ENCODE peak calls at places on chromosomes 5 and 9, in five cellular contexts. G is body of pancreas, U is endodermal cell, H is glutamatergic neuron, K is AG09319. Z is an unnamed sample.

GRCh38 chr5:166713281-166713680 is 1578.2 kb upstream of the WWC1 start:
- DNase-seq in K (no peak), H (no peak), U (no peak), G (no peak), Z (no peak)

GRCh38 chr5:170332058-170332457 is 34.5 kb upstream of the LCP2 start:
- DNase-seq in G (no peak), U (no peak), H (no peak), K (no peak), Z (no peak)

GRCh38 chr5:123085638-123086286 is 3.3 kb upstream of the PRDM6 start:
- DNase-seq in G (no peak), K (no peak), H (no peak), U (peak), Z (no peak)

GRCh38 chr9:127166651-127167524 is 44.5 kb upstream of the ANGPTL2 start:
- DNase-seq in H (no peak), U (no peak), G (no peak), K (no peak), Z (no peak)

GRCh38 chr5:59587489-59588337 is 305.8 kb downstream of the PDE4D start:
- DNase-seq in U (peak), K (no peak), H (peak), G (peak), Z (peak)

GRCh38 chr5:54743997-54744788 is 226.6 kb downstream of the SNX18 start:
- DNase-seq in G (no peak), K (peak), U (no peak), H (no peak), Z (no peak)

GRCh38 chr9:16119861-16120641 is 567.2 kb downstream of the CCDC171 start:
- DNase-seq in G (no peak), U (no peak), K (no peak), H (no peak), Z (no peak)

GRCh38 chr9:9214052-9214451 is 1398.8 kb downstream of the PTPRD start:
- DNase-seq in U (no peak), G (no peak), K (no peak), H (peak), Z (no peak)

GRCh38 chr5:155651-156410 is 35.5 kb upstream of the LRRC14B start:
- DNase-seq in K (no peak), G (no peak), H (peak), U (peak), Z (peak)

GRCh38 chr5:2865856-2866546 is 114.5 kb upstream of the IRX2 start:
- DNase-seq in H (no peak), U (no peak), K (no peak), G (no peak), Z (no peak)

GRCh38 chr5:146173597-146173996 is 8.9 kb downstream of the LARS1 start:
- DNase-seq in G (no peak), U (no peak), H (no peak), K (no peak), Z (no peak)

GRCh38 chr5:56589486-56589870 is 225.9 kb upstream of the MAP3K1 start:
- DNase-seq in H (no peak), U (no peak), K (no peak), G (no peak), Z (no peak)

GRCh38 chr9:92481029-92481633 is 1.2 kb downstream of the ASPN start:
- DNase-seq in U (no peak), K (no peak), H (no peak), G (no peak), Z (no peak)

GRCh38 chr5:174735498-174736350 is 11.3 kb downstream of the MSX2 start:
- DNase-seq in H (no peak), G (no peak), K (no peak), U (peak), Z (peak)

GRCh38 chr9:23160491-23160890 is 665.5 kb downstream of the ELAVL2 start:
- DNase-seq in K (no peak), G (no peak), H (no peak), U (no peak), Z (no peak)

GRCh38 chr9:84322830-84323229 is 17.7 kb downstream of the SLC28A3 start:
- DNase-seq in G (no peak), U (no peak), K (no peak), H (no peak), Z (no peak)

GRCh38 chr5:173968154-173968553 is 20.8 kb upstream of the C5orf47 start:
- DNase-seq in U (peak), H (peak), G (no peak), K (no peak), Z (peak)

GRCh38 chr9:137705443-137705863 is 86.6 kb downstream of the EHMT1 start:
- DNase-seq in K (no peak), H (no peak), G (no peak), U (no peak), Z (no peak)

GRCh38 chr5:143865421-143865820 is 53.5 kb downstream of the HMHB1 start:
- DNase-seq in G (no peak), H (no peak), U (no peak), K (no peak), Z (no peak)

GRCh38 chr9:16575878-16576245 is 294.6 kb downstream of the BNC2 start:
- DNase-seq in G (no peak), H (no peak), K (no peak), U (no peak), Z (no peak)

DNA sequence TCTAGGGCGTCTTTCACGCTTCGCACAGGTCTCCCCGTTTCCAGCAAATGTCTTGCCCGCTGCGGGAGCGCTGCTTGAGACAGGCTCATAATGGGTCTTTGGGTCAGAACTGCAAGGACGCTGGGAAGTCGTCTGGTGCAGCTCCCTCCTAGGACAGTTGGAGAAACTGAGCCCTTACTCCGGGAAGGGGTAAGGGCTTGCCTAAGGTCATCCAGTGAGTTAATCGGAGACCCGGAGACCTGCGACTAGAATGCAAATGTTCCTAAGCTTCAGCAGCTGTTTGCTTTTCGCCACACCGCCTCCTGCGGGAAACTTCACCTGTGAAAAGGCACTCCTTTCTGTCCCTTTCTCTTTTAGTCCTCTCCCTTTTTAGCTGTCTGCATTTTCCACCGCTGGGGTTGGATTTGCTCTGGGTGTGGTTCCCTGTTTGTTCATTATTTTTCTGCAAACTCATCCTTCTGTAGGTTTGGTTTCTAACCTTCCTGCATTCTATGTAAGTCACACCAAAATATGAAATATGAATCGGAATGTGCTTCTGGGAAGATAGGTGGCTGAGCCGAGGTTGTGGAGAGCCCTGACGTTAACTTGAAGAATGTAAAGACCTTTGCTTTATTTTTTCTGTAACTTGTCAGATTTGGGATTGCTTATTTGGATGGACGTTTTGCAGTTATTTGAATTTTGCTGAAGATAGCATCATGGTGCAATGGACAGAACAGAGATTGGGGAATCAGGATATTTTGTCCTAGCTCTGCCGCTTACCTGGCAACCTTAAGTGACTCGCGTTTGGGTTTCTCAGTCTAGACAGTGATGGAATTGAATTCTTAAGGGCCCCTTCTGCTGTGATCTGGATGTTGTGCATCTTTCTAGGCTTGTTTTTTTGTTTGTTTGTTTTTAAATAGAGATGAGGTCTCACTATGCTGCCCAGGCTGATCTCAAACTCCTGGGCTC is 909 bp downstream of the SLC36A1 start:
- DNase-seq in U (peak), H (no peak), K (no peak), G (peak), Z (peak)
- TF ChIP-seq CTCF in U (peak), H (no peak), K (peak), G (peak), Z (peak)

GRCh38 chr9:98523231-98523901 is 185.4 kb downstream of the GABBR2 start:
- DNase-seq in K (no peak), H (no peak), U (peak), G (no peak), Z (no peak)
- TF ChIP-seq CTCF in K (peak), H (no peak), U (peak), G (no peak), Z (no peak)

GRCh38 chr5:135729582-135729879 is 104.9 kb upstream of the SLC25A48 start:
- DNase-seq in G (no peak), K (no peak), U (no peak), H (no peak), Z (no peak)
- TF ChIP-seq CTCF in G (no peak), K (no peak), U (peak), H (peak), Z (peak)

GRCh38 chr5:134738963-134739661 is 764 bp downstream of the CAMLG start:
- DNase-seq in U (peak), H (peak), G (peak), K (no peak), Z (peak)
- TF ChIP-seq CTCF in U (peak), H (no peak), G (no peak), K (no peak), Z (no peak)

GRCh38 chr5:5419291-5420210 is 2.9 kb upstream of the ICE1 start:
- DNase-seq in K (no peak), U (peak), H (no peak), G (no peak), Z (peak)
- TF ChIP-seq CTCF in K (peak), U (peak), H (peak), G (peak), Z (peak)

DNA sequence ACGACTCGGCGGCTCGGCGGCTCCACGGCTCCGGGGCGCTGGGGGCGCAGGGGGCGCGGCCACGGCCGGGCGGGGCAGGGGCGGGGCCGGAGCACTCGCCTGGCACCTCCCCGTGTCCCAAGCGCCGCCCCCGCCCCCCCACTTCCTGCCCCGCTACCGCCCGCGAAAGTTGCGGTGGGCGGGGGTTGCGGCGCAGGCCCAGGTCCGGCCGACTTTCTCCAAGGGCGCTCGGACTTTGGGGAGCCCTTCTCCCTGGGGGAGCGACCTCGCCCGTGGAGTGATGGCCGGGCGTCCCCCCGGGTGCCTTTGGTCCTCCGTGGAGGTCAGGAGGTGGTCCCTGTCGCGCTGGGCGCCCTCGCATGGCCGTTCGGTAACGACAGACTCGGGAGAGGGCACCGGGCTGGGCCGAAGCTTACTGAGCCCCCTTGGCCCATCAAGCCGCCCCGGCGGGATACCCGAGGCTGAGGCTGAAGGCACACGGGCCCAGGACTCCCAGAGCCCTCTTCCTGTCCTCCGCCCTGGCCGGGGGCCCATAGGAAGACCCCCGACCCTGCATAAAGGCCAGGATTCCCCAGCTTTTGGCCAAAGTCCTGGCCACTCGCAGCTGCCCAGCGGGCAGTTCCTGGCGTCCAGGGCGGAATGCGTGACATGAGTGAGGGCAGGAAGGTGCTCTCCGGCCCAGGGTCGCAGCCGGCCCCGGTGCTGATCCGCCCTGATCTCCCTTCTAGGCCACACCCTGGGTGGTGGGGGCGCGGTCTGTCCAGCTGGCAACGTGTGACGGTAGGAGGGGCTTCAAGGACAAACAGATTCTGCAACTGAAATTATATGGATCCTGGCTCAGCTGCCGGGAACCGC is 883 bp upstream of the VAV2 start:
- DNase-seq in U (peak), K (peak), G (peak), H (peak), Z (peak)
- TF ChIP-seq CTCF in U (peak), K (peak), G (peak), H (no peak), Z (no peak)

GRCh38 chr9:108756746-108757490 is 98.9 kb downstream of the ACTL7B start:
- DNase-seq in K (no peak), H (no peak), G (no peak), U (peak), Z (no peak)
- TF ChIP-seq CTCF in K (no peak), H (peak), G (no peak), U (peak), Z (peak)